ENCODE peak calls at places on chromosome 10, in six cellular contexts. N is KG1; E is uterus; W is mesothelial cell of epicardium; Y is transverse colon; A is Jurkat, Clone E6-1. M is an unnamed sample.

GRCh38 chr10:110141747-110142625 is 65.4 kb upstream of the MXI1 start:
- DNase-seq in E (no peak), N (no peak), Y (peak), W (no peak), A (no peak), M (peak)

GRCh38 chr10:18216482-18216881 is 76.3 kb downstream of the CACNB2 start:
- DNase-seq in W (no peak), N (no peak), E (no peak), Y (no peak), A (no peak), M (no peak)

GRCh38 chr10:36209480-36209879 is 567.4 kb upstream of the FZD8 start:
- DNase-seq in E (no peak), A (no peak), N (no peak), Y (no peak), W (no peak), M (no peak)

GRCh38 chr10:34732926-34733325 is 82.2 kb downstream of the PARD3 start:
- DNase-seq in W (no peak), E (no peak), N (no peak), A (peak), Y (no peak), M (no peak)

GRCh38 chr10:43971306-43971705 is 322.6 kb upstream of the ZNF32 start:
- DNase-seq in N (no peak), E (no peak), W (no peak), Y (no peak), A (no peak), M (no peak)

GRCh38 chr10:62264702-62265436 is 3.8 kb downstream of the RTKN2 start:
- DNase-seq in Y (no peak), E (no peak), N (peak), W (no peak), A (no peak), M (no peak)

GRCh38 chr10:78343266-78343665 is 309.6 kb downstream of the RPS24 start:
- DNase-seq in A (no peak), N (no peak), E (peak), Y (no peak), W (no peak), M (no peak)

GRCh38 chr10:49418328-49418727 is 22.4 kb upstream of the DRGX start:
- DNase-seq in E (no peak), Y (no peak), N (no peak), W (no peak), A (no peak), M (no peak)

GRCh38 chr10:93224005-93224779 is 150.5 kb downstream of the CYP26A1 start:
- DNase-seq in A (no peak), W (no peak), N (no peak), Y (no peak), E (no peak), M (no peak)

GRCh38 chr10:5776150-5776880 is 36.9 kb downstream of the GDI2 start:
- DNase-seq in N (no peak), W (no peak), E (no peak), Y (no peak), A (no peak), M (no peak)

GRCh38 chr10:5291501-5292195 is 73.1 kb upstream of the UCN3 start:
- DNase-seq in E (no peak), N (no peak), Y (peak), A (peak), W (no peak), M (peak)

GRCh38 chr10:71326464-71326881 is 7.4 kb downstream of the SLC29A3 start:
- DNase-seq in E (no peak), N (no peak), W (no peak), Y (peak), A (no peak), M (no peak)

GRCh38 chr10:133144771-133145170 is 15.2 kb upstream of the KNDC1 start:
- DNase-seq in E (no peak), Y (no peak), W (no peak), N (no peak), A (no peak), M (no peak)

GRCh38 chr10:34791228-34791627 is 23.9 kb downstream of the PARD3 start:
- DNase-seq in N (no peak), A (no peak), W (no peak), Y (no peak), E (no peak), M (no peak)

GRCh38 chr10:77397103-77397502 is 240.5 kb downstream of the KCNMA1 start:
- DNase-seq in E (no peak), A (no peak), N (no peak), W (no peak), Y (no peak), M (no peak)

GRCh38 chr10:8800426-8800825 is 745.9 kb downstream of the GATA3 start:
- DNase-seq in Y (no peak), N (no peak), A (no peak), E (no peak), W (no peak), M (no peak)

GRCh38 chr10:1539216-1539615 is 198.1 kb downstream of the ADARB2 start:
- DNase-seq in A (no peak), E (no peak), Y (no peak), N (no peak), W (no peak), M (no peak)

GRCh38 chr10:63726883-63727282 is 205.7 kb downstream of the REEP3 start:
- DNase-seq in A (no peak), W (no peak), E (no peak), Y (no peak), N (no peak), M (no peak)

GRCh38 chr10:129648866-129649265 is 181.8 kb downstream of the MGMT start:
- DNase-seq in N (no peak), E (no peak), Y (no peak), W (no peak), A (no peak), M (no peak)

GRCh38 chr10:94016727-94017714 is 23.3 kb downstream of the PLCE1 start:
- DNase-seq in Y (no peak), W (no peak), E (no peak), A (no peak), N (no peak), M (peak)